ENCODE peak calls at places on chromosomes 4 and X, in five cellular contexts. Y is neural crest cell, P is fibroblast of mammary gland, X is naive B cell, F is LHCN-M2. M is an unnamed sample.

GRCh38 chr4:55143858-55144257 is 18.5 kb upstream of the KDR start:
- DNase-seq in Y (no peak), P (no peak), X (no peak), F (no peak), M (no peak)

GRCh38 chrX:151974336-151975227 is at the start of gene GABRE:
- DNase-seq in Y (peak; percentile 12), P (peak; percentile 26), X (no peak), F (no peak), M (peak; percentile 36)

GRCh38 chrX:9538544-9539045 is 73.7 kb downstream of the TBL1X start:
- DNase-seq in Y (no peak), P (no peak), X (no peak), F (no peak), M (no peak)

GRCh38 chr4:83043801-83044407 is 8.9 kb downstream of the COPS4 start:
- DNase-seq in Y (no peak), P (peak; percentile 79), X (no peak), F (peak; percentile 57), M (no peak)

GRCh38 chr4:128416921-128417320 is 129.3 kb upstream of the PGRMC2 start:
- DNase-seq in Y (no peak), P (peak; percentile 11), X (no peak), F (no peak), M (no peak)

GRCh38 chr4:96879527-96879926 is 1039.6 kb downstream of the PDHA2 start:
- DNase-seq in Y (no peak), P (no peak), X (no peak), F (no peak), M (no peak)

GRCh38 chr4:42452823-42453222 is 55.5 kb downstream of the SHISA3 start:
- DNase-seq in Y (peak; percentile 11), P (no peak), X (no peak), F (no peak), M (no peak)

GRCh38 chrX:130055103-130055502 is 55.2 kb downstream of the ELF4 start:
- DNase-seq in Y (no peak), P (peak; percentile 35), X (no peak), F (peak; percentile 14), M (no peak)

GRCh38 chr4:123930971-123931370 is 534.4 kb downstream of the SPRY1 start:
- DNase-seq in Y (no peak), P (peak; percentile 15), X (no peak), F (peak; percentile 26), M (no peak)

GRCh38 chr4:170716868-170717267 is 627.1 kb upstream of the AADAT start:
- DNase-seq in Y (no peak), P (peak; percentile 10), X (no peak), F (no peak), M (no peak)

GRCh38 chr4:1802151-1802715 is 9.1 kb downstream of the FGFR3 start:
- DNase-seq in Y (no peak), P (peak; percentile 25), X (no peak), F (peak; percentile 23), M (no peak)

GRCh38 chr4:4426511-4427477 is 39.9 kb downstream of the NSG1 start:
- DNase-seq in Y (no peak), P (no peak), X (no peak), F (no peak), M (peak; percentile 68)

GRCh38 chrX:36908801-36909403 is 99.3 kb upstream of the FAM47C start:
- DNase-seq in Y (no peak), P (peak; percentile 42), X (no peak), F (peak; percentile 33), M (no peak)